ENCODE peak calls at places on chromosomes 3 and 15, in seven cellular contexts. U is upper lobe of right lung, X is foreskin fibroblast, M is body of pancreas, T is tibial nerve, B is fibroblast of lung, R is right atrium auricular region. C is an unnamed sample.

GRCh38 chr15:71080705-71081104 is 34.6 kb upstream of the THSD4 start:
- DNase-seq in M (no peak), X (peak; percentile 96), T (no peak), B (peak; percentile 97), R (no peak), U (no peak), C (no peak)

GRCh38 chr3:7764091-7764490 is 737.5 kb upstream of the LMCD1 start:
- DNase-seq in U (no peak), B (no peak), R (no peak), M (no peak), X (no peak), T (no peak), C (no peak)

GRCh38 chr15:37289109-37289765 is 188.9 kb upstream of the MEIS2 start:
- DNase-seq in T (no peak), R (no peak), B (no peak), U (no peak), M (no peak), X (peak; percentile 1), C (no peak)

GRCh38 chr3:46484911-46485696 is 12.7 kb upstream of the RTP3 start:
- DNase-seq in M (peak; percentile 95), B (no peak), U (no peak), R (no peak), X (no peak), T (no peak), C (no peak)

GRCh38 chr3:158700559-158700958 is 28.1 kb upstream of the LXN start:
- DNase-seq in X (no peak), B (no peak), T (no peak), M (no peak), U (no peak), R (no peak), C (no peak)

GRCh38 chr3:37963635-37964034 is 27.0 kb upstream of the VILL start:
- DNase-seq in B (no peak), U (no peak), T (no peak), R (no peak), X (no peak), M (no peak), C (no peak)

GRCh38 chr3:24506966-24507775 is 12.5 kb upstream of the THRB start:
- DNase-seq in R (no peak), B (no peak), U (no peak), T (no peak), M (no peak), X (peak; percentile 53), C (no peak)

GRCh38 chr3:40308725-40309438 is 625 bp upstream of the EIF1B start:
- DNase-seq in M (no peak), B (no peak), X (no peak), R (no peak), U (no peak), T (no peak), C (no peak)

GRCh38 chr3:175477651-175478224 is 618.6 kb downstream of the NAALADL2 start:
- DNase-seq in U (no peak), M (no peak), B (no peak), R (no peak), X (no peak), T (no peak), C (no peak)

GRCh38 chr3:48215876-48216275 is 7.4 kb upstream of the CAMP start:
- DNase-seq in U (no peak), M (peak; percentile 20), R (peak; percentile 85), X (peak; percentile 20), B (no peak), T (peak; percentile 44), C (peak; percentile 61)

GRCh38 chr3:169929830-169930519 is 18.6 kb downstream of the SAMD7 start:
- DNase-seq in R (no peak), M (no peak), T (no peak), X (no peak), U (no peak), B (no peak), C (no peak)

GRCh38 chr15:90994059-90994416 is 297 bp downstream of the PRC1 start:
- DNase-seq in R (no peak), T (no peak), B (peak; percentile 6), U (peak; percentile 68), X (no peak), M (peak; percentile 31), C (peak; percentile 65)

GRCh38 chr15:68224546-68225250 is 4.8 kb downstream of the CLN6 start:
- DNase-seq in R (peak; percentile 47), B (no peak), X (no peak), U (no peak), M (no peak), T (no peak), C (no peak)

GRCh38 chr15:68405426-68406250 is 26.3 kb downstream of the ITGA11 start:
- DNase-seq in M (no peak), X (no peak), U (no peak), R (peak; percentile 54), B (no peak), T (no peak), C (no peak)

GRCh38 chr15:45535486-45536042 is 13.0 kb upstream of the SLC30A4 start:
- DNase-seq in U (no peak), T (no peak), B (no peak), X (no peak), M (peak; percentile 13), R (no peak), C (no peak)

GRCh38 chr3:51974277-51974962 is 444 bp upstream of the ABHD14A start:
- DNase-seq in B (no peak), T (no peak), R (no peak), U (peak; percentile 74), X (no peak), M (peak; percentile 74), C (peak; percentile 39)

GRCh38 chr15:34059476-34059875 is 20.5 kb upstream of the AVEN start:
- DNase-seq in B (no peak), U (no peak), M (no peak), X (no peak), R (no peak), T (no peak), C (no peak)

GRCh38 chr3:120198305-120198878 is 86.6 kb downstream of the GPR156 start:
- DNase-seq in B (peak; percentile 51), R (no peak), U (no peak), X (no peak), T (no peak), M (no peak), C (no peak)

GRCh38 chr15:85726446-85726845 is 68.3 kb downstream of the KLHL25 start:
- DNase-seq in R (no peak), M (no peak), X (no peak), T (no peak), B (no peak), U (no peak), C (no peak)

GRCh38 chr3:70871909-70872656 is 559.6 kb upstream of the MDFIC2 start:
- DNase-seq in X (peak; percentile 93), M (no peak), U (no peak), B (peak; percentile 83), T (no peak), R (no peak), C (no peak)

GRCh38 chr15:47822066-47822465 is 104.8 kb downstream of the SEMA6D start:
- DNase-seq in B (no peak), T (no peak), X (no peak), M (no peak), R (no peak), U (no peak), C (no peak)

GRCh38 chr3:29901097-29901496 is 620.2 kb downstream of the RBMS3 start:
- DNase-seq in R (no peak), U (no peak), T (no peak), B (no peak), M (no peak), X (no peak), C (no peak)

GRCh38 chr3:14431928-14432834 is 29.8 kb downstream of the SLC6A6 start:
- DNase-seq in R (peak; percentile 92), T (peak; percentile 27), X (peak; percentile 91), B (peak; percentile 84), M (peak; percentile 77), U (peak; percentile 96), C (peak; percentile 95)

GRCh38 chr15:33148129-33148850 is 46.2 kb downstream of the FMN1 start:
- DNase-seq in X (no peak), R (no peak), M (no peak), T (no peak), B (no peak), U (no peak), C (no peak)

GRCh38 chr15:77026501-77027110 is 31.7 kb downstream of the PSTPIP1 start:
- DNase-seq in R (no peak), M (peak; percentile 8), B (no peak), T (peak; percentile 8), U (peak; percentile 62), X (no peak), C (peak; percentile 13)

GRCh38 chr3:28574036-28574435 is 225.4 kb upstream of the AZI2 start:
- DNase-seq in M (no peak), U (no peak), X (no peak), B (no peak), R (no peak), T (no peak), C (no peak)

GRCh38 chr3:28577941-28578340 is 229.3 kb upstream of the AZI2 start:
- DNase-seq in B (no peak), U (no peak), X (no peak), M (no peak), T (no peak), R (no peak), C (no peak)

GRCh38 chr3:28575748-28576589 is 227.3 kb upstream of the AZI2 start:
- DNase-seq in U (no peak), R (no peak), M (peak; percentile 25), B (peak; percentile 27), X (peak; percentile 4), T (no peak), C (peak; percentile 70)

GRCh38 chr3:28576590-28577220 is 228.1 kb upstream of the AZI2 start:
- DNase-seq in X (no peak), R (no peak), U (no peak), T (no peak), M (no peak), B (no peak), C (no peak)

GRCh38 chr3:28575100-28575747 is 226.6 kb upstream of the AZI2 start:
- DNase-seq in X (no peak), U (peak; percentile 65), M (peak; percentile 36), R (no peak), B (no peak), T (no peak), C (peak; percentile 71)
- H3K4me3 ChIP-seq in X (peak overlapping the region; percentile 5), U (peak overlapping the region; percentile 49), M (no peak overlapping the region), R (peak overlapping the region; percentile 39), B (peak overlapping the region; percentile 40), T (peak overlapping the region; percentile 42), C (peak overlapping the region; percentile 84)

DNA sequence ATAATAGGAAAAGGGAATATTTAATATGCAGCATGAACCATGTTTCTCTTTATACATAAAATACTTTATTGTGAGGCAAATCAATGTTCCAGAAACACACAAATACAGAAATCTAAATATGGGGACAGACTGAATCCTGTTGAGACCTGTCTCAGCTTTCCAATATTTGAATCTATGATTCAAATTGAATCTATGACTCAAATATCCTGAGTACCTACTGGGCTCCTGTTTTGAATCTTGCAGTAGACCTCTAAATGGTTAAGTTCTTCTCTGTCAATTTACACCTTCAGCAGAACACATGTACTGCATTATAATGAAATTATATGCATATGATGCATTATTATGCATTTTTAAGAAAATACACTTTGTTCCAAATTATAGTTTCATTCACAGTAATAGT is 143.2 kb upstream of the PLXND1 start:
- DNase-seq in B (no peak), U (no peak), T (no peak), R (no peak), X (no peak), M (no peak), C (no peak)
- H3K4me3 ChIP-seq in B (no peak overlapping the region), U (no peak overlapping the region), T (no peak overlapping the region), R (no peak overlapping the region), X (no peak overlapping the region), M (no peak overlapping the region), C (no peak overlapping the region)

GRCh38 chr3:79769234-79769633 is 1.4 kb upstream of the ROBO1 start:
- DNase-seq in X (no peak), T (no peak), R (no peak), U (no peak), B (no peak), M (no peak), C (no peak)
- H3K4me3 ChIP-seq in X (no peak overlapping the region), T (no peak overlapping the region), R (no peak overlapping the region), U (no peak overlapping the region), B (no peak overlapping the region), M (no peak overlapping the region), C (no peak overlapping the region)

GRCh38 chr3:146503459-146504202 is 34.3 kb upstream of the PLSCR2 start:
- DNase-seq in M (no peak), X (peak; percentile 65), T (no peak), R (no peak), U (no peak), B (peak; percentile 99), C (no peak)
- H3K4me3 ChIP-seq in M (no peak overlapping the region), X (no peak overlapping the region), T (no peak overlapping the region), R (no peak overlapping the region), U (no peak overlapping the region), B (no peak overlapping the region), C (no peak overlapping the region)

C was measured in tibial artery.